ENCODE peak calls at places on chromosomes 3 and 15, in nine cellular contexts. H is progenitor cell of endocrine pancreas; P is colonic mucosa; V is EH; M is Peyer's patch; A is left cardiac atrium; L is activated T-cell treated with anti-CD3 and anti-CD28 coated beads, Interleukin-2, amount 50 U/mL, for 1 hour; Z is glutamatergic neuron; F is AG10803. D is an unnamed sample.
A peak's percentile ranks its signal among the peaks of the same experiment; 100 is the strongest.

GRCh38 chr15:34708422-34708821 is 46.4 kb downstream of the GJD2 start:
- DNase-seq in H (no peak), P (no peak), V (peak; percentile 78), M (no peak), A (no peak), L (no peak), Z (no peak), F (peak; percentile 63), D (no peak)

GRCh38 chr3:141544697-141545096 is 57.9 kb downstream of the RASA2 start:
- DNase-seq in H (no peak), P (peak; percentile 34), V (no peak), M (no peak), A (no peak), L (no peak), Z (no peak), F (no peak), D (no peak)

GRCh38 chr3:37171144-37171543 is 3.2 kb downstream of the LRRFIP2 start:
- DNase-seq in H (no peak), P (peak; percentile 29), V (no peak), M (no peak), A (peak; percentile 39), L (no peak), Z (no peak), F (no peak), D (no peak)

GRCh38 chr15:40937762-40938529 is 8.8 kb downstream of the DLL4 start:
- DNase-seq in H (no peak), P (no peak), V (peak; percentile 52), M (no peak), A (no peak), L (peak; percentile 28), Z (no peak), F (peak; percentile 27), D (no peak)

GRCh38 chr3:60065227-60065868 is 1015.5 kb upstream of the CFAP20DC start:
- DNase-seq in H (no peak), P (no peak), V (no peak), M (no peak), A (no peak), L (no peak), Z (no peak), F (no peak), D (no peak)

GRCh38 chr3:54698059-54698458 is 229.8 kb downstream of the LRTM1 start:
- DNase-seq in H (no peak), P (no peak), V (no peak), M (no peak), A (no peak), L (no peak), Z (no peak), F (no peak), D (no peak)

GRCh38 chr3:48609088-48610005 is at the start of gene UQCRC1:
- DNase-seq in H (peak; percentile 89), P (peak; percentile 92), V (peak; percentile 93), M (peak; percentile 85), A (peak; percentile 94), L (peak; percentile 92), Z (peak; percentile 95), F (peak; percentile 89), D (peak; percentile 83)

GRCh38 chr15:80514071-80514780 is 110.0 kb downstream of the ARNT2 start:
- DNase-seq in H (no peak), P (no peak), V (peak; percentile 86), M (no peak), A (no peak), L (no peak), Z (no peak), F (peak; percentile 92), D (no peak)

GRCh38 chr3:194212869-194213320 is 76.9 kb downstream of the HES1 start:
- DNase-seq in H (no peak), P (no peak), V (no peak), M (no peak), A (no peak), L (no peak), Z (no peak), F (peak; percentile 16), D (no peak)

GRCh38 chr3:42831321-42831713 is 22.1 kb downstream of the ACKR2 start:
- DNase-seq in H (peak; percentile 72), P (peak; percentile 90), V (peak; percentile 66), M (peak; percentile 78), A (peak; percentile 73), L (peak; percentile 70), Z (peak; percentile 82), F (peak; percentile 43), D (no peak)